ENCODE peak calls at places on chromosomes 13 and 19, in seven cellular contexts. V is NCI-H1694; E is central memory CD4-positive, alpha-beta T cell; X is NCI-H1105; W is cardiac muscle cell; Y is T-helper 1 cell; C is right lobe of liver. K is an unnamed sample.

GRCh38 chr19:46604781-46605355 is 3.7 kb downstream of the CALM3 start:
- DNase-seq in X (no peak), V (no peak), Y (no peak), W (no peak), C (peak), E (no peak), K (no peak)

GRCh38 chr19:5339950-5340636 is 519 bp downstream of the PTPRS start:
- DNase-seq in Y (no peak), W (peak), C (peak), E (no peak), V (no peak), X (no peak), K (no peak)

GRCh38 chr13:85828094-85828684 is 29.0 kb upstream of the SLITRK6 start:
- DNase-seq in E (no peak), W (peak), X (no peak), Y (no peak), V (no peak), C (no peak), K (no peak)

GRCh38 chr13:34748078-34748477 is 194.0 kb upstream of the NBEA start:
- DNase-seq in E (no peak), V (no peak), W (no peak), X (no peak), C (no peak), Y (no peak), K (no peak)

GRCh38 chr13:35747594-35747993 is 271.1 kb upstream of the MAB21L1 start:
- DNase-seq in Y (no peak), X (no peak), V (no peak), E (no peak), C (no peak), W (no peak), K (no peak)

GRCh38 chr19:2308114-2308556 is at the start of gene LINGO3:
- DNase-seq in E (no peak), V (no peak), C (no peak), X (no peak), Y (no peak), W (peak), K (no peak)

GRCh38 chr13:98216135-98216565 is 39.1 kb upstream of the RNF113B start:
- DNase-seq in C (peak), V (no peak), W (peak), E (no peak), X (no peak), Y (no peak), K (no peak)

GRCh38 chr13:21420706-21421105 is 38.4 kb downstream of the ZDHHC20 start:
- DNase-seq in C (no peak), X (no peak), E (no peak), Y (no peak), W (no peak), V (no peak), K (no peak)

GRCh38 chr13:75418997-75419396 is 63.0 kb downstream of the TBC1D4 start:
- DNase-seq in W (no peak), Y (no peak), V (no peak), E (no peak), C (no peak), X (no peak), K (no peak)

GRCh38 chr13:50149932-50150331 is 134.7 kb downstream of the KCNRG start:
- DNase-seq in X (peak), E (no peak), W (peak), V (no peak), Y (no peak), C (peak), K (no peak)

GRCh38 chr19:46546194-46546896 is 50.7 kb upstream of the PNMA8B start:
- DNase-seq in E (no peak), V (no peak), C (peak), W (peak), X (no peak), Y (no peak), K (no peak)

GRCh38 chr13:23715762-23716235 is 145.6 kb downstream of the TNFRSF19 start:
- DNase-seq in C (no peak), Y (no peak), V (no peak), E (no peak), X (no peak), W (peak), K (no peak)

GRCh38 chr13:112995395-112996091 is 26.5 kb downstream of the MCF2L start:
- DNase-seq in E (no peak), C (no peak), X (no peak), W (peak), V (no peak), Y (no peak), K (no peak)

GRCh38 chr13:31124225-31124624 is 37.5 kb downstream of the HSPH1 start:
- DNase-seq in V (no peak), W (no peak), E (no peak), X (no peak), Y (no peak), C (no peak), K (no peak)

GRCh38 chr19:3807131-3807480 is 20.9 kb upstream of the MATK start:
- DNase-seq in C (no peak), W (no peak), V (no peak), E (no peak), Y (no peak), X (no peak), K (no peak)

GRCh38 chr19:49362048-49362925 is at the start of gene TEAD2:
- DNase-seq in C (peak), V (no peak), Y (no peak), W (peak), X (no peak), E (no peak), K (no peak)

GRCh38 chr13:95335667-95336066 is 34.4 kb upstream of the ABCC4 start:
- DNase-seq in E (no peak), C (no peak), X (no peak), V (no peak), W (no peak), Y (no peak), K (no peak)

GRCh38 chr19:49427855-49428546 is 2.8 kb downstream of the GFY start:
- DNase-seq in E (no peak), Y (no peak), C (no peak), W (no peak), X (no peak), V (no peak), K (no peak)

GRCh38 chr19:719636-720377 is 11.1 kb downstream of the PALM start:
- DNase-seq in E (no peak), V (no peak), X (no peak), C (no peak), Y (no peak), W (no peak), K (no peak)